ENCODE peak calls at places on chromosome 10, in four cellular contexts. U is GM12878, H is A549, C is HepG2. B is an unnamed sample.

GRCh38 chr10:12768156-12768731 is 233.3 kb downstream of the CCDC3 start:
- DNase-seq in U (no peak), H (no peak), C (no peak), B (peak)

GRCh38 chr10:129963831-129964501 is at the start of gene EBF3:
- DNase-seq in U (no peak), H (peak), C (no peak), B (peak)

GRCh38 chr10:124565565-124566221 is 104.1 kb downstream of the LHPP start:
- DNase-seq in U (no peak), H (peak), C (peak), B (peak)

GRCh38 chr10:126461289-126461688 is 73.0 kb upstream of the ADAM12 start:
- DNase-seq in U (no peak), H (no peak), C (no peak), B (no peak)

GRCh38 chr10:45308707-45309106 is 6.7 kb downstream of the OR13A1 start:
- DNase-seq in U (peak), H (no peak), C (no peak), B (no peak)

GRCh38 chr10:72009430-72010081 is 45.4 kb downstream of the CHST3 start:
- DNase-seq in U (no peak), H (no peak), C (no peak), B (no peak)

GRCh38 chr10:11782793-11783557 is 40.2 kb upstream of the PROSER2 start:
- DNase-seq in U (peak), H (peak), C (peak), B (no peak)

GRCh38 chr10:107576746-107577145 is 412.2 kb upstream of the SORCS1 start:
- DNase-seq in U (no peak), H (no peak), C (no peak), B (no peak)

GRCh38 chr10:119489572-119490326 is 52.8 kb downstream of the RGS10 start:
- DNase-seq in U (no peak), H (peak), C (peak), B (peak)

GRCh38 chr10:26172126-26172525 is 44.4 kb upstream of the GAD2 start:
- DNase-seq in U (no peak), H (no peak), C (no peak), B (peak)

GRCh38 chr10:71397340-71398212 is 856 bp downstream of the CDH23 start:
- DNase-seq in U (no peak), H (no peak), C (no peak), B (peak)

GRCh38 chr10:109679478-109679877 is 243.8 kb downstream of the XPNPEP1 start:
- DNase-seq in U (no peak), H (no peak), C (no peak), B (no peak)

GRCh38 chr10:52517017-52517416 is 202.9 kb downstream of the DKK1 start:
- DNase-seq in U (no peak), H (no peak), C (no peak), B (no peak)

GRCh38 chr10:68118657-68119056 is 9.4 kb downstream of the MYPN start:
- DNase-seq in U (no peak), H (no peak), C (no peak), B (no peak)

GRCh38 chr10:5485948-5486851 is 13.2 kb downstream of the CALML5 start:
- DNase-seq in U (no peak), H (no peak), C (no peak), B (no peak)

GRCh38 chr10:132294196-132294520 is 13.6 kb downstream of the STK32C start:
- DNase-seq in U (no peak), H (no peak), C (no peak), B (no peak)

GRCh38 chr10:109914966-109915365 is 8.3 kb downstream of the XPNPEP1 start:
- DNase-seq in U (peak), H (peak), C (peak), B (no peak)

GRCh38 chr10:67779455-67780205 is 58.4 kb downstream of the DNAJC12 start:
- DNase-seq in U (no peak), H (peak), C (peak), B (peak)

GRCh38 chr10:86391986-86392722 is 25.6 kb upstream of the GRID1 start:
- DNase-seq in U (no peak), H (no peak), C (no peak), B (no peak)

GRCh38 chr10:121578965-121579364 is 19.3 kb downstream of the FGFR2 start:
- DNase-seq in U (no peak), H (no peak), C (no peak), B (peak)
- TF ChIP-seq ESRRA in U (no peak), H (no peak), C (peak), B (peak)

GRCh38 chr10:27743736-27744477 is 1.7 kb downstream of the MKX start:
- DNase-seq in U (no peak), H (peak), C (no peak), B (peak)
- TF ChIP-seq ESRRA in U (no peak), H (no peak), C (no peak), B (no peak)

GRCh38 chr10:2839081-2839725 is 228.1 kb upstream of the PFKP start:
- DNase-seq in U (no peak), H (peak), C (peak), B (peak)
- TF ChIP-seq ESRRA in U (no peak), H (no peak), C (no peak), B (no peak)

GRCh38 chr10:62637249-62638061 is 167.1 kb upstream of the ADO start:
- DNase-seq in U (peak), H (no peak), C (peak), B (no peak)
- TF ChIP-seq ESRRA in U (peak), H (no peak), C (no peak), B (no peak)

GRCh38 chr10:7587865-7588188 is 78.9 kb downstream of the ITIH5 start:
- DNase-seq in U (no peak), H (no peak), C (no peak), B (no peak)
- TF ChIP-seq ESRRA in U (no peak), H (no peak), C (no peak), B (no peak)

DNA sequence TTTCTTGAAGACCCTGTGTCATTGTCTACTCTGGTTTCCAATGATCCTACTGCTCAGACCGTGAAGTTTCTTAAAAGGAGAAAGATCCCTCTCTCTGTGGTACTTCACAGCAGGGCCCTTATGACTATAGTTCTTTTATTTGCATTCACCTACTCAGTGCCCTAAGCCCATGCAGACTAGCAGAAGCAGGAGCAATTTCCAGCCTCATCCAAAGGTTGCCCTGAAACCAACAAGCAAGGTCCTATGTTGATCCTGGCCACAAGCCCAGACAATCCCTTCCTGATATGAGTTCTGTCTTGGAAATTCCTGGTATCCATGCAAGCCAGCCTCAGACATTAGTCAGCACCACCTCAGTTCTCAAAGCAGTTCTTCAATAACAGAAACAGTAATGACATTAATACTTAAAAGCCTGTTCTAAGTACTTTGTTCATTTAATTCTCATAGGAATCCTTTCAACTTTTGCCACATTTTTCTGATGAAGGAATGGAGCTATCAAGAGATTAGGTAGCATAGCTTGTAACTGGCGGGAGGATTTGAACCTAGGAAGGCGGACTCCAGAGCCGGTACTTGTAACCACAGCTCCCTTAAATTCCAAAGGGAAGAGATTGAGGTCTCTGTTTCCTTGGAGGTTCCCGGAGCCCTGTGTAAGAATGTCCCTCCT is 58.1 kb upstream of the ST8SIA6 start:
- DNase-seq in U (no peak), H (peak), C (no peak), B (no peak)
- TF ChIP-seq ESRRA in U (no peak), H (no peak), C (no peak), B (no peak)

GRCh38 chr10:79065853-79066252 is 2.9 kb upstream of the ZMIZ1 start:
- DNase-seq in U (no peak), H (no peak), C (no peak), B (no peak)

GRCh38 chr10:79065091-79065551 is 3.6 kb upstream of the ZMIZ1 start:
- DNase-seq in U (no peak), H (no peak), C (no peak), B (no peak)

GRCh38 chr10:79068203-79068561 is 584 bp upstream of the ZMIZ1 start:
- DNase-seq in U (no peak), H (no peak), C (no peak), B (no peak)

GRCh38 chr10:79067241-79068202 is 1.2 kb upstream of the ZMIZ1 start:
- DNase-seq in U (no peak), H (peak), C (peak), B (peak)

DNA sequence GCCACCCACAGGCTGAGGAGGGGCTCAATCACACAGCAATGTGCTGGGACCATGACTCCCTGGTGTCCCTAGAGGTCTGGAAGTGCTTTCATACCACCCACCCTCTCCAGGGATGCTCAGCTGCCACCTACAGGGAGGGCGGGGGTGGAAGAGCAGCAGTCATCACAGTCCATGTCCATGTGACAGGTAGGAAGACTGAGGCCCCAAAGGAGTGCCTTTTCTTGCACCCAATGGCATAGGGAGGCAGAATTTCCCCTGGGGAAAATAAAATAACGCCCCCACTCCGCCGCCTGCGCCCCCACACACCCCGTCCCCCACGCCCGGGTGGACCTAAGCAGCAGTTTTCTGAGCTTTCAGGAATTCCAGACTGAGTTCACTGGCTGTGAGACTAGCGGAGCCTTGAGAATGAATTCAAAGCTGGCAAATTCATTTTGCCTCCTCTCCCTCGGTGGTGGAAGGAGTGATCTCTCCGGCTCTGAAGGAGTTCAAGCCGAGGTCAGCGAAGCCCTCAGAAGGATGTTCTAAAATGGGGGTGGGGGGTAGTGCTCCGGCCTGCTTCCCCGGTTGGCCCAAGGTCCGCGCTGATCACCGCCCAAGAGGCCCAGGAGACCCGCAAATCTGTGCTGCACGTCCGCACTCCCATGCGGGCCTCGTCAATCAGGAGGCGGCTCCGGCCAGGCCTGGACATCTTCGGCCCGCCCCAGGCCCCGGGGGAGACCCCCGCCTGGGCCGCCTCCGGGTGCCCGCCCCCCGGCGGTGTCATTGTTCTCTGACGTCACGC is 2.1 kb upstream of the ZMIZ1 start:
- DNase-seq in U (no peak), H (peak), C (peak), B (peak)
- TF ChIP-seq ESRRA in U (no peak), H (no peak), C (no peak), B (no peak)

GRCh38 chr10:30006410-30006809 is 53.0 kb downstream of the JCAD start:
- DNase-seq in U (no peak), H (no peak), C (no peak), B (no peak)
- TF ChIP-seq ESRRA in U (no peak), H (no peak), C (no peak), B (no peak)

GRCh38 chr10:100518761-100519241 is 860 bp downstream of the SEC31B start:
- DNase-seq in U (no peak), H (peak), C (peak), B (peak)
- TF ChIP-seq ESRRA in U (no peak), H (no peak), C (no peak), B (no peak)

B was measured in WTC11.